ENCODE peak calls at places on chromosomes 4 and X, in eight cellular contexts. H, U, Q, B, V, R, T and M are unnamed samples.

GRCh38 chrX:63784902-63785692 is at the start of gene ARHGEF9:
- DNase-seq in H (peak; percentile 71), U (no peak), Q (no peak), B (no peak), V (peak; percentile 69), R (no peak), T (no peak), M (no peak)

GRCh38 chr4:156778606-156779005 is 193.0 kb downstream of the PDGFC start:
- DNase-seq in H (no peak), U (peak; percentile 91), Q (peak; percentile 32), B (no peak), V (no peak), R (peak; percentile 45), T (no peak), M (no peak)

GRCh38 chr4:140851032-140851636 is 94.9 kb upstream of the TBC1D9 start:
- DNase-seq in H (peak; percentile 56), U (peak; percentile 65), Q (peak; percentile 49), B (peak; percentile 33), V (peak; percentile 54), R (peak; percentile 53), T (peak; percentile 53), M (peak; percentile 65)

GRCh38 chr4:134935320-134935719 is 733.7 kb upstream of the PABPC4L start:
- DNase-seq in H (peak; percentile 59), U (no peak), Q (peak; percentile 13), B (no peak), V (peak; percentile 9), R (no peak), T (peak; percentile 7), M (no peak)

GRCh38 chr4:100848865-100849264 is 331.0 kb upstream of the EMCN start:
- DNase-seq in H (no peak), U (no peak), Q (peak; percentile 19), B (no peak), V (no peak), R (no peak), T (no peak), M (peak; percentile 38)

GRCh38 chr4:158080354-158080753 is 92.5 kb downstream of the GASK1B start:
- DNase-seq in H (no peak), U (no peak), Q (no peak), B (no peak), V (no peak), R (no peak), T (no peak), M (no peak)

GRCh38 chrX:865422-865821 is 234.8 kb downstream of the SHOX start:
- DNase-seq in H (no peak), U (no peak), Q (no peak), B (no peak), V (no peak), R (no peak), T (no peak), M (no peak)

GRCh38 chr4:165779950-165780670 is 92.9 kb upstream of the TLL1 start:
- DNase-seq in H (no peak), U (no peak), Q (no peak), B (no peak), V (no peak), R (no peak), T (no peak), M (no peak)

GRCh38 chrX:32183066-32183465 is 1028.3 kb downstream of the DMD start:
- DNase-seq in H (no peak), U (no peak), Q (no peak), B (no peak), V (no peak), R (no peak), T (no peak), M (no peak)

GRCh38 chr4:139665690-139666529 is at the start of gene MGST2:
- DNase-seq in H (peak; percentile 66), U (peak; percentile 79), Q (peak; percentile 66), B (no peak), V (peak; percentile 58), R (peak; percentile 98), T (peak; percentile 88), M (no peak)

GRCh38 chr4:152363086-152363485 is 172.8 kb downstream of the FBXW7 start:
- DNase-seq in H (no peak), U (peak; percentile 66), Q (no peak), B (no peak), V (no peak), R (no peak), T (no peak), M (no peak)

GRCh38 chrX:112731793-112732192 is 52.1 kb upstream of the LHFPL1 start:
- DNase-seq in H (no peak), U (peak; percentile 32), Q (no peak), B (no peak), V (no peak), R (no peak), T (no peak), M (no peak)

GRCh38 chr4:8096690-8097061 is 61.9 kb downstream of the ABLIM2 start:
- DNase-seq in H (no peak), U (no peak), Q (no peak), B (no peak), V (no peak), R (no peak), T (no peak), M (no peak)

GRCh38 chr4:121551881-121552280 is 144.9 kb downstream of the ANXA5 start:
- DNase-seq in H (no peak), U (no peak), Q (no peak), B (no peak), V (no peak), R (peak; percentile 14), T (no peak), M (no peak)

GRCh38 chr4:4430492-4431195 is 43.7 kb downstream of the NSG1 start:
- DNase-seq in H (peak; percentile 74), U (peak; percentile 92), Q (peak; percentile 48), B (no peak), V (peak; percentile 77), R (peak; percentile 59), T (peak; percentile 67), M (peak; percentile 39)

GRCh38 chr4:174503079-174503724 is 19.1 kb downstream of the HPGD start:
- DNase-seq in H (no peak), U (no peak), Q (no peak), B (no peak), V (no peak), R (no peak), T (no peak), M (no peak)
- TF ChIP-seq RAD21 in H (no peak), U (no peak), Q (no peak), B (no peak), V (no peak), R (no peak), T (no peak), M (no peak)

GRCh38 chrX:10749113-10749512 is 128.7 kb upstream of the MID1 start:
- DNase-seq in H (no peak), U (peak; percentile 14), Q (no peak), B (no peak), V (no peak), R (no peak), T (no peak), M (no peak)
- TF ChIP-seq RAD21 in H (no peak), U (no peak), Q (no peak), B (no peak), V (no peak), R (no peak), T (no peak), M (no peak)

GRCh38 chrX:47030339-47030738 is 47.9 kb upstream of the RGN start:
- DNase-seq in H (no peak), U (peak; percentile 68), Q (peak; percentile 71), B (peak; percentile 2), V (peak; percentile 41), R (peak; percentile 53), T (peak; percentile 39), M (peak; percentile 51)
- TF ChIP-seq RAD21 in H (peak; percentile 65), U (peak; percentile 73), Q (peak; percentile 80), B (peak; percentile 75), V (peak; percentile 81), R (peak; percentile 18), T (peak; percentile 74), M (peak; percentile 68)

GRCh38 chr4:77821775-77822174 is 2.6 kb upstream of the CNOT6L start:
- DNase-seq in H (no peak), U (no peak), Q (no peak), B (no peak), V (no peak), R (no peak), T (no peak), M (no peak)
- TF ChIP-seq RAD21 in H (no peak), U (no peak), Q (no peak), B (no peak), V (no peak), R (no peak), T (no peak), M (no peak)

GRCh38 chrX:96433409-96434122 is 251.1 kb upstream of the DIAPH2 start:
- DNase-seq in H (no peak), U (no peak), Q (no peak), B (no peak), V (no peak), R (no peak), T (no peak), M (no peak)

GRCh38 chrX:96436105-96436504 is 248.5 kb upstream of the DIAPH2 start:
- DNase-seq in H (no peak), U (peak; percentile 69), Q (peak; percentile 16), B (no peak), V (no peak), R (no peak), T (no peak), M (no peak)

GRCh38 chrX:96435636-96436035 is 249.0 kb upstream of the DIAPH2 start:
- DNase-seq in H (no peak), U (peak; percentile 13), Q (no peak), B (no peak), V (no peak), R (no peak), T (no peak), M (no peak)

GRCh38 chrX:96440941-96441340 is 243.7 kb upstream of the DIAPH2 start:
- DNase-seq in H (no peak), U (no peak), Q (no peak), B (no peak), V (no peak), R (no peak), T (no peak), M (no peak)

GRCh38 chrX:96438803-96439202 is 245.8 kb upstream of the DIAPH2 start:
- DNase-seq in H (no peak), U (peak; percentile 11), Q (no peak), B (no peak), V (no peak), R (no peak), T (no peak), M (no peak)
- TF ChIP-seq RAD21 in H (no peak), U (no peak), Q (no peak), B (no peak), V (no peak), R (no peak), T (no peak), M (no peak)

DNA sequence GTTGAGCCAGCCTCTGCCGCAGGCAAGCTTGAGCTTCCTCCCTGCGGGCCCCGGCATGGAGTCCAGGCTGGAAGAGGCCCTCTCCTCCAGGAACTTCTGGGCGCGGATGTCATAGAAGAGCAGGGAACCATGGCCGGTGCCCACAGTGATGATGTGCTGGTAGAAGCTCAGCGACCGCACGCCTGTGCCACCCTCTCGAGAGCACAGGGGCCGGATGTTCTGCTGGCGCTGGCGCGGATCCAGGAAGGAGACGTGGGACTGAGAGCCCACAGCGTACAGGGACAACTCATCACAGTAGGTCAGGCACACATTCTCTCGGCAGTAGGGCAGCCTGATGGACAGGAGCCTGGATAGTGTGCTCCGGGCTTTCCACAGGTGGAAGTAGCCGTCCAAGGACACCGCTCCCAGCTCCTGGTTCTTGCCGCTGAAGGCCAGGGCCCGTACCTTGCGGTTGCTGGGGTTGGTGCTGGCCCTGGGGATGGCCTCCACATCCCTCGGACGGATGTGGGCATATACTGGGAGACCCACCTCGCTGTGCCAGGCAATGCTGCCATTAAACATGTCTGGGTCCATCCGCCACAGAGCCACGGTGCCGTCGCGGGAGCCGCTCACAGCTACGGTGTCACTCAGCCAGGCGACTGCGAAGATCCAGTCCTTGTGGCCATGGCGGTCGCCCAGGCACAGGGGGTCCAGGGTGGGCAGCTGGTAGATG is 1.2 kb downstream of the DCAF12L2 start:
- DNase-seq in H (peak; percentile 39), U (no peak), Q (no peak), B (no peak), V (no peak), R (no peak), T (no peak), M (no peak)
- TF ChIP-seq RAD21 in H (no peak), U (no peak), Q (no peak), B (no peak), V (no peak), R (no peak), T (no peak), M (no peak)